ENCODE peak calls at places on chromosomes 16 and 17, in ten cellular contexts. H, L, B, F, P, J, Y, T, O and U are unnamed samples.

GRCh38 chr17:57984226-57984890 is 3.7 kb downstream of the VEZF1 start:
- DNase-seq in H (no peak), L (no peak), B (no peak), F (no peak), P (no peak), J (no peak), Y (no peak), T (no peak), O (no peak), U (no peak)

GRCh38 chr16:29857133-29857760 is 5.8 kb downstream of the CDIPT start:
- DNase-seq in H (peak; percentile 46), L (no peak), B (no peak), F (no peak), P (no peak), J (no peak), Y (no peak), T (no peak), O (no peak), U (no peak)

GRCh38 chr16:1583180-1583579 is 28.7 kb downstream of the IFT140 start:
- DNase-seq in H (no peak), L (no peak), B (no peak), F (no peak), P (no peak), J (no peak), Y (no peak), T (no peak), O (no peak), U (no peak)

GRCh38 chr17:32111141-32111771 is 31.0 kb upstream of the RHOT1 start:
- DNase-seq in H (peak; percentile 68), L (peak; percentile 91), B (no peak), F (peak; percentile 72), P (no peak), J (peak; percentile 51), Y (peak; percentile 15), T (no peak), O (peak; percentile 36), U (no peak)

GRCh38 chr17:34287858-34288257 is 2.3 kb downstream of the CCL11 start:
- DNase-seq in H (no peak), L (no peak), B (no peak), F (no peak), P (no peak), J (no peak), Y (no peak), T (no peak), O (no peak), U (no peak)

GRCh38 chr17:43891851-43892671 is 15.3 kb downstream of the MPP2 start:
- DNase-seq in H (no peak), L (no peak), B (no peak), F (no peak), P (no peak), J (no peak), Y (no peak), T (no peak), O (no peak), U (no peak)

GRCh38 chr17:6592193-6592592 is 35.8 kb upstream of the PITPNM3 start:
- DNase-seq in H (peak; percentile 55), L (no peak), B (no peak), F (no peak), P (no peak), J (no peak), Y (no peak), T (no peak), O (no peak), U (peak; percentile 88)

GRCh38 chr17:63838586-63839184 is 3.8 kb downstream of the SMARCD2 start:
- DNase-seq in H (peak; percentile 45), L (peak; percentile 43), B (no peak), F (peak; percentile 98), P (no peak), J (peak; percentile 91), Y (no peak), T (no peak), O (peak; percentile 90), U (no peak)

GRCh38 chr16:75319513-75320401 is 68.3 kb upstream of the BCAR1 start:
- DNase-seq in H (peak; percentile 92), L (no peak), B (no peak), F (no peak), P (no peak), J (no peak), Y (no peak), T (no peak), O (no peak), U (peak; percentile 82)

GRCh38 chr16:12314786-12315185 is 338.3 kb downstream of the SNX29 start:
- DNase-seq in H (no peak), L (peak; percentile 91), B (no peak), F (no peak), P (no peak), J (no peak), Y (no peak), T (no peak), O (no peak), U (no peak)

GRCh38 chr16:75433732-75434413 is 570 bp upstream of the CFDP1 start:
- DNase-seq in H (peak; percentile 97), L (peak; percentile 81), B (peak; percentile 98), F (no peak), P (peak; percentile 54), J (peak; percentile 85), Y (peak; percentile 62), T (peak; percentile 61), O (peak; percentile 74), U (peak; percentile 96)